ENCODE peak calls at places on chromosomes 4 and X, in seven cellular contexts. X, K, W, Z, E, T and I are unnamed samples.

GRCh38 chr4:6043843-6044242 is 25.6 kb upstream of the C4orf50 start:
- DNase-seq in K (no peak), E (no peak), Z (no peak), T (no peak), X (no peak), W (no peak), I (no peak)

GRCh38 chr4:3037957-3038451 is 36.3 kb downstream of the HTT-AS start:
- DNase-seq in K (no peak), W (no peak), E (no peak), X (no peak), Z (no peak), T (no peak), I (no peak)

GRCh38 chr4:94406668-94407437 is 44.9 kb upstream of the PDLIM5 start:
- DNase-seq in E (peak; percentile 73), K (peak; percentile 41), W (peak; percentile 48), X (peak; percentile 60), T (peak; percentile 73), Z (peak; percentile 25), I (peak; percentile 48)

GRCh38 chr4:26299254-26299882 is 21.4 kb upstream of the RBPJ start:
- DNase-seq in E (no peak), T (no peak), W (no peak), X (no peak), K (no peak), Z (no peak), I (no peak)

GRCh38 chr4:2962614-2963184 is 507 bp downstream of the NOP14 start:
- DNase-seq in K (no peak), X (peak; percentile 78), T (peak; percentile 12), E (peak; percentile 12), W (peak; percentile 48), Z (no peak), I (peak; percentile 67)

GRCh38 chr4:65865489-65865888 is 195.2 kb upstream of the EPHA5 start:
- DNase-seq in Z (no peak), X (no peak), W (peak; percentile 18), K (no peak), T (no peak), E (peak; percentile 13), I (no peak)

GRCh38 chr4:44056721-44057151 is 391.9 kb downstream of the KCTD8 start:
- DNase-seq in K (no peak), X (peak; percentile 57), Z (no peak), T (no peak), E (no peak), W (no peak), I (peak; percentile 70)

GRCh38 chr4:102326951-102327350 is 18.3 kb downstream of the SLC39A8 start:
- DNase-seq in K (no peak), W (no peak), E (no peak), X (no peak), T (no peak), Z (no peak), I (no peak)

GRCh38 chr4:123506311-123506685 is 109.7 kb downstream of the SPRY1 start:
- DNase-seq in K (no peak), Z (no peak), T (no peak), W (no peak), E (no peak), X (peak; percentile 60), I (peak; percentile 47)

GRCh38 chrX:154542723-154543424 is 3.8 kb downstream of the G6PD start:
- DNase-seq in Z (no peak), X (no peak), E (peak; percentile 42), W (no peak), K (no peak), T (no peak), I (no peak)

GRCh38 chrX:136065044-136065671 is 79.9 kb downstream of the SLC9A6 start:
- DNase-seq in X (no peak), K (no peak), T (no peak), Z (no peak), E (peak; percentile 42), W (peak; percentile 55), I (no peak)

GRCh38 chrX:108131471-108131870 is 39.9 kb downstream of the ATG4A start:
- DNase-seq in E (no peak), W (no peak), T (no peak), X (no peak), K (no peak), Z (no peak), I (no peak)

GRCh38 chr4:24482871-24483270 is 101.5 kb downstream of the DHX15 start:
- DNase-seq in E (no peak), W (no peak), K (no peak), X (no peak), T (no peak), Z (no peak), I (no peak)

GRCh38 chrX:25144043-25144940 is 128.5 kb upstream of the ARX start:
- DNase-seq in E (peak; percentile 10), T (peak; percentile 26), W (peak; percentile 59), Z (no peak), X (peak; percentile 60), K (peak; percentile 42), I (peak; percentile 55)

GRCh38 chrX:107714196-107714811 is 61.3 kb downstream of the TSC22D3 start:
- DNase-seq in E (no peak), K (no peak), Z (no peak), T (no peak), W (no peak), X (no peak), I (no peak)

GRCh38 chrX:72046447-72046846 is 85.3 kb downstream of the RTL5 start:
- DNase-seq in T (no peak), X (no peak), Z (no peak), W (no peak), E (no peak), K (no peak), I (no peak)

GRCh38 chrX:124497386-124497785 is 151.0 kb downstream of the SH2D1A start:
- DNase-seq in Z (no peak), X (no peak), K (no peak), W (no peak), T (no peak), E (no peak), I (no peak)

GRCh38 chrX:103211012-103211715 is 3.7 kb upstream of the BEX4 start:
- DNase-seq in W (peak; percentile 63), K (no peak), X (no peak), Z (no peak), T (peak; percentile 10), E (peak; percentile 25), I (peak; percentile 22)

GRCh38 chrX:138157850-138158249 is 553.7 kb downstream of the FGF13 start:
- DNase-seq in X (no peak), K (no peak), Z (no peak), T (no peak), W (no peak), E (no peak), I (no peak)

DNA sequence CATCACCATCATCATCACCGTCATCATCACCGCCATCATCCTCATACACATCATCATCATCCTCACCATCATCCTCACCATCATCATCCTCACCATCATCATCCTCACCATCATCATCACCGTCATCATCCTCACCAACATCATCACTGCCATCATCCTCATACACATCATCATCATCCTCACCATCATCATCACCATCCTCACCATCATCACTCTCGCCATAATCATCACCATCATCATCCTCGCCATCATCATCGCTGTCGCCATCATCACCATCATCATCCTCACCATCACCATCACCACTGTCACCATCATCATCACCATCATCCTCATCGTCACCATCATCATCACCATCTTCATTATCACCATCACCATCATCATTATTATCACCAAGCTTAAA is 19.8 kb upstream of the DHRSX start:
- DNase-seq in T (no peak), Z (no peak), X (no peak), W (no peak), E (no peak), K (no peak), I (no peak)
- TF ChIP-seq SP1 in T (no peak), Z (no peak), X (no peak), W (no peak), E (no peak), K (no peak), I (no peak)

DNA sequence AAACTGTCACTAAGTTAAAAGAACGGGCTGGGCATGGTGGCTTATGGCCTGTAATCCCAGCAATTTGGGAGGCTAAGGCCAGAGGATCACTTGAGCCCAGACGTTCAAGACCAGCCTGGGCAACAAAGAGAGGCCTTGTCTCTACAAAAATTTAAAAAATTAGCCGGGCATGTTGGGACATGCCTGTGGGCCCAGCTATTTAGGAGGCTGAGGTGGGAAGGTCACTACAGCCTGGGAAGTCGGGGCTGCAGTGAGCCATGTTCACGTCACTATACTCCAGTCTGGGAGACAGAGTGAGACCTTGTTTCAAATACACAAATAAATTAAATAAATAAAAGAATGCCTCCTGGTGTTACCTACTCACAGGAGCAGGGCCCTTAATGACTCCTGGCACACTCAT is 69.5 kb downstream of the APBB2 start:
- DNase-seq in X (no peak), Z (no peak), E (peak; percentile 44), T (no peak), K (no peak), W (no peak), I (no peak)
- TF ChIP-seq SP1 in X (no peak), Z (no peak), E (no peak), T (no peak), K (no peak), W (no peak), I (no peak)

GRCh38 chrX:21873063-21873785 is 17.4 kb downstream of the YY2 start:
- DNase-seq in Z (no peak), W (no peak), X (no peak), K (no peak), T (no peak), E (no peak), I (no peak)

GRCh38 chrX:21870494-21870893 is 14.7 kb downstream of the YY2 start:
- DNase-seq in T (no peak), K (no peak), Z (no peak), E (no peak), W (no peak), X (no peak), I (no peak)

DNA sequence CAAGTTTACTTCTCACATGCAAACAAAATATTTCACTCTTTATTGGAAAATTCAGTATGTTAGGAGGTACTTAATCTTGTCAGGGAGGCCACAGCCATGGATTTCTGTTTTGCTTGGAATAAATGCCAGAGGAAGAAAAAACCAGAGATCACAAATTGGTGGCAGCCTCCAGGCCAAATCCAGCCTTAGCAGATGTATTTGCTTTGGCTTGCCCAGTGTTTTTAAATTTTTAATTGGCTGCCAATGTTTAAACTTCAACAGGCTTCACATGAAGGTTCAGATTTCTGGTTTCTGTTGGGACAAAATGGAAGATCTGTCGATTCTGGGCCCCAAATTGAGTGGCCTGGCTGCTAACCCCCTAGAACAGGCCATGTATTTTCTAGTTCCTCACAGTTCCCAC is 19.2 kb downstream of the YY2 start:
- DNase-seq in W (no peak), E (no peak), T (no peak), X (no peak), Z (no peak), K (no peak), I (no peak)
- TF ChIP-seq SP1 in W (no peak), E (no peak), T (no peak), X (no peak), Z (no peak), K (no peak), I (no peak)

GRCh38 chr4:150032541-150032940 is 45.7 kb upstream of the DCLK2 start:
- DNase-seq in X (no peak), T (no peak), Z (no peak), E (no peak), W (no peak), K (no peak), I (no peak)

GRCh38 chr4:150038335-150039076 is 39.7 kb upstream of the DCLK2 start:
- DNase-seq in K (no peak), T (no peak), E (no peak), Z (peak; percentile 37), W (no peak), X (no peak), I (no peak)

GRCh38 chr4:150037251-150037856 is 40.9 kb upstream of the DCLK2 start:
- DNase-seq in W (no peak), Z (no peak), X (no peak), T (no peak), E (no peak), K (no peak), I (no peak)

GRCh38 chr4:150033109-150033508 is 45.1 kb upstream of the DCLK2 start:
- DNase-seq in W (no peak), Z (no peak), X (no peak), T (no peak), E (no peak), K (no peak), I (no peak)

GRCh38 chr4:150033937-150034336 is 44.3 kb upstream of the DCLK2 start:
- DNase-seq in X (no peak), Z (no peak), E (no peak), T (no peak), W (no peak), K (no peak), I (no peak)
- TF ChIP-seq SP1 in X (no peak), Z (no peak), E (no peak), T (no peak), W (no peak), K (no peak), I (no peak)